ENCODE peak calls at places on chromosomes 1 and 21, in four cellular contexts. One of them, this sample, is unnamed.

GRCh38 chr1:217272385-217272784 is 358.5 kb downstream of the GPATCH2 start:
- DNase-seq in epithelial cell of prostate: no peak
- DNase-seq in IMR-90: peak
- DNase-seq in A549: no peak
- DNase-seq in this sample: no peak

GRCh38 chr1:210195635-210196160 is 36.9 kb upstream of the SERTAD4 start:
- DNase-seq in A549: no peak
- DNase-seq in IMR-90: no peak
- DNase-seq in epithelial cell of prostate: no peak
- DNase-seq in this sample: no peak

GRCh38 chr1:50419192-50419906 is 3.9 kb downstream of the DMRTA2 start:
- DNase-seq in epithelial cell of prostate: no peak
- DNase-seq in A549: no peak
- DNase-seq in IMR-90: no peak
- DNase-seq in this sample: no peak

GRCh38 chr21:46153259-46154154 is 1.9 kb downstream of the FTCD start:
- DNase-seq in A549: peak
- DNase-seq in epithelial cell of prostate: no peak
- DNase-seq in IMR-90: no peak
- DNase-seq in this sample: peak

GRCh38 chr1:19648689-19649088 is 4.6 kb downstream of the NBL1 start:
- DNase-seq in A549: no peak
- DNase-seq in IMR-90: no peak
- DNase-seq in epithelial cell of prostate: no peak
- DNase-seq in this sample: no peak

GRCh38 chr1:43241352-43241953 is 28.3 kb upstream of the TMEM125 start:
- DNase-seq in A549: no peak
- DNase-seq in IMR-90: peak
- DNase-seq in epithelial cell of prostate: no peak
- DNase-seq in this sample: no peak

GRCh38 chr1:6118415-6118814 is 61.7 kb downstream of the CHD5 start:
- DNase-seq in A549: no peak
- DNase-seq in IMR-90: peak
- DNase-seq in epithelial cell of prostate: no peak
- DNase-seq in this sample: no peak

GRCh38 chr1:199759268-199759724 is 268.2 kb upstream of the NR5A2 start:
- DNase-seq in IMR-90: peak
- DNase-seq in epithelial cell of prostate: no peak
- DNase-seq in A549: peak
- DNase-seq in this sample: no peak

GRCh38 chr21:40047993-40048730 is 180.9 kb downstream of the PCP4 start:
- DNase-seq in A549: no peak
- DNase-seq in epithelial cell of prostate: no peak
- DNase-seq in IMR-90: no peak
- DNase-seq in this sample: no peak

GRCh38 chr1:163664706-163665321 is 343.1 kb downstream of the NUF2 start:
- DNase-seq in A549: no peak
- DNase-seq in IMR-90: no peak
- DNase-seq in epithelial cell of prostate: no peak
- DNase-seq in this sample: no peak

GRCh38 chr1:99465176-99465900 is 180.6 kb upstream of the PALMD start:
- DNase-seq in epithelial cell of prostate: peak
- DNase-seq in IMR-90: peak
- DNase-seq in A549: no peak
- DNase-seq in this sample: no peak

GRCh38 chr1:19969898-19970660 is 9.3 kb downstream of the PLA2G2A start:
- DNase-seq in epithelial cell of prostate: no peak
- DNase-seq in IMR-90: no peak
- DNase-seq in A549: no peak
- DNase-seq in this sample: no peak

GRCh38 chr1:108750476-108751191 is 4.2 kb downstream of the STXBP3 start:
- DNase-seq in IMR-90: no peak
- DNase-seq in epithelial cell of prostate: no peak
- DNase-seq in A549: no peak
- DNase-seq in this sample: no peak

GRCh38 chr1:245963649-245964048 is 543.4 kb downstream of the SMYD3 start:
- DNase-seq in A549: no peak
- DNase-seq in IMR-90: no peak
- DNase-seq in epithelial cell of prostate: no peak
- DNase-seq in this sample: no peak

GRCh38 chr1:93461236-93461635 is 13.3 kb downstream of the FNBP1L start:
- DNase-seq in epithelial cell of prostate: no peak
- DNase-seq in IMR-90: no peak
- DNase-seq in A549: no peak
- DNase-seq in this sample: no peak

GRCh38 chr1:58922302-58923089 is 138.6 kb upstream of the JUN start:
- DNase-seq in IMR-90: peak
- DNase-seq in A549: no peak
- DNase-seq in epithelial cell of prostate: peak
- DNase-seq in this sample: no peak

GRCh38 chr1:58921751-58922150 is 137.9 kb upstream of the JUN start:
- DNase-seq in A549: no peak
- DNase-seq in IMR-90: no peak
- DNase-seq in epithelial cell of prostate: no peak
- DNase-seq in this sample: no peak

GRCh38 chr1:58923090-58923470 is 139.2 kb upstream of the JUN start:
- DNase-seq in epithelial cell of prostate: no peak
- DNase-seq in A549: no peak
- DNase-seq in IMR-90: no peak
- DNase-seq in this sample: no peak

GRCh38 chr1:58919986-58920376 is 136.1 kb upstream of the JUN start:
- DNase-seq in IMR-90: no peak
- DNase-seq in A549: no peak
- DNase-seq in epithelial cell of prostate: no peak
- DNase-seq in this sample: no peak

GRCh38 chr1:58921342-58921741 is 137.5 kb upstream of the JUN start:
- DNase-seq in IMR-90: no peak
- DNase-seq in A549: no peak
- DNase-seq in epithelial cell of prostate: no peak
- DNase-seq in this sample: no peak
- H3K27ac ChIP-seq in IMR-90: no peak
- H3K27ac ChIP-seq in A549: no peak
- H3K27ac ChIP-seq in epithelial cell of prostate: no peak
- H3K27ac ChIP-seq in this sample: no peak

DNA sequence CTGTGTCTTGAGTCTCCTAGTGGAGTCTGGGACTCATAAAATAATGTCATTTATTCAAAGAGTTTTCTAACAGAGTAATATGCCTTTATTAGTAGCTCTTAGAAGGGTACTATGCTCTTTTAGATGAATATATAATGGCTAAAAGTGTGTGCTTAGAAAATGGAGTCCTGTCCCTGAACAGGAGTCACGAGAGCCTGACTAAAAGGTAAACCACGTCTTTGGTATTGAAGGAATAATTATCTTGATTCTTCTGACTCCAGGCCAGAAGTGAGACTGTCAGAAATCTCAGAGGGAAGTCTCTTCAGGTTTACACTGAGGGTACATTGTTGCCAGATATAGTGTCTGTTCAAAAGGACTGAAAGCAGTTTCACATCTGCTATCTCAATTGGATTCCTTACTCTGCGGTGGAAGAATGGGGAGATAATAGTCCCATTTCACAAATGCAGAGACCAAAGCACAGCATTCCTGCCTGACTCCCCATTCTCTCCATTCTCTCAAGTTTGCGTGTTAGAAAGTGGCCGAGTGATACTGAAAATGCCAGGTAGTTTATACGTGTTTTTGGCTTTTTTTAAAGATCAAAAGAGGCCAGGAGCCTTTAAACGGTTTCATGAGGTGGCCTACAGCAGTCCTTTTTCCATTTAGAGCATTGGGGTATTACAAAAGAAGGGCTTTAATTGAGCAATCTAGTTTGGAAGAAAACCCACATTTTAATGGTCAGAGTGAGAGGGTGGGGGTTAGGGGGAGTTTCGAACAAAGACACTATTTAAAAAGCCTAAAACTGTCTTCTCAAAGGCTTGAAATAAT is 176.6 kb downstream of the VPS13D start:
- DNase-seq in IMR-90: peak
- DNase-seq in epithelial cell of prostate: no peak
- DNase-seq in A549: no peak
- DNase-seq in this sample: no peak
- H3K27ac ChIP-seq in IMR-90: peak
- H3K27ac ChIP-seq in epithelial cell of prostate: no peak
- H3K27ac ChIP-seq in A549: peak
- H3K27ac ChIP-seq in this sample: no peak

GRCh38 chr1:179081696-179082307 is at the start of gene TOR3A:
- DNase-seq in A549: peak
- DNase-seq in IMR-90: peak
- DNase-seq in epithelial cell of prostate: peak
- DNase-seq in this sample: peak
- H3K27ac ChIP-seq in A549: peak
- H3K27ac ChIP-seq in IMR-90: peak
- H3K27ac ChIP-seq in epithelial cell of prostate: peak
- H3K27ac ChIP-seq in this sample: peak

DNA sequence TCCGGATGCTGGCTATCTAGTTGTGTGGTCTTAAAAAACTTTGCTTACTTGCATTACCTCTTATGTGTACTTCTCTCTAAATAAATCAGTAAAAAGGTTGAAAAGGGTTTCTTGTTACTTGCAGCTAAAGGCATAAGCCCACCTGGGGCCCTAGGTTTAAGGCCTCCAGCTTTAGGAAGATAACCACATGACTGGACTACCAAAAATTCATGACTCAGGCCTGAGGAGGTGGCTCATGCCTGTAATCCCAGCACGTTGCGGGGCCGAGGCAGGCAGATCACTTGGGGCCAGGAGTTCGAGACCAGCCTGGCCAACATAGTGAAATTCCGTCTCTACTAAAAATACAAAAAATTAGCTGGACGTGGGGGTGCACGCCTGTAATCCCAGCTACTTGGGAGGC is 142.9 kb downstream of the APP start:
- DNase-seq in IMR-90: peak
- DNase-seq in A549: no peak
- DNase-seq in epithelial cell of prostate: no peak
- DNase-seq in this sample: no peak
- H3K27ac ChIP-seq in IMR-90: no peak
- H3K27ac ChIP-seq in A549: no peak
- H3K27ac ChIP-seq in epithelial cell of prostate: no peak
- H3K27ac ChIP-seq in this sample: no peak

This sample was measured in OCI-LY7.